ENCODE peak calls at places on chromosomes 12 and 14, in seven cellular contexts. H, N, C, E, T, X and Y are unnamed samples.
A peak's percentile ranks its signal among the peaks of the same experiment; 100 is the strongest.

GRCh38 chr12:130818381-130819247 is 20.4 kb downstream of the STX2 start:
- DNase-seq in H (peak; percentile 94), N (peak; percentile 17), C (peak; percentile 56), E (peak; percentile 52), T (peak; percentile 69), X (peak; percentile 80), Y (no peak)

GRCh38 chr14:53064461-53064860 is 88.7 kb downstream of the DDHD1 start:
- DNase-seq in H (peak; percentile 0), N (no peak), C (no peak), E (no peak), T (no peak), X (no peak), Y (no peak)

GRCh38 chr12:105142259-105142658 is 34.7 kb downstream of the WASHC4 start:
- DNase-seq in H (no peak), N (no peak), C (no peak), E (no peak), T (no peak), X (no peak), Y (no peak)

GRCh38 chr12:60230103-60230502 is 634.3 kb downstream of the SLC16A7 start:
- DNase-seq in H (no peak), N (no peak), C (no peak), E (no peak), T (no peak), X (no peak), Y (no peak)

GRCh38 chr14:70027785-70028428 is 148.7 kb downstream of the SMOC1 start:
- DNase-seq in H (peak; percentile 59), N (peak; percentile 50), C (peak; percentile 63), E (peak; percentile 79), T (peak; percentile 46), X (peak; percentile 88), Y (peak; percentile 34)

GRCh38 chr14:52129733-52130132 is 60.9 kb upstream of the NID2 start:
- DNase-seq in H (no peak), N (no peak), C (no peak), E (no peak), T (no peak), X (no peak), Y (no peak)

GRCh38 chr12:90085491-90086274 is 377.0 kb upstream of the ATP2B1 start:
- DNase-seq in H (no peak), N (no peak), C (no peak), E (no peak), T (no peak), X (no peak), Y (no peak)

GRCh38 chr12:94092516-94093241 is 55.7 kb upstream of the PLXNC1 start:
- DNase-seq in H (no peak), N (peak; percentile 81), C (no peak), E (no peak), T (no peak), X (peak; percentile 74), Y (no peak)

GRCh38 chr14:92348154-92348553 is 25.2 kb downstream of the SLC24A4 start:
- DNase-seq in H (peak; percentile 98), N (no peak), C (no peak), E (no peak), T (no peak), X (no peak), Y (no peak)

GRCh38 chr12:93925585-93925984 is 222.8 kb upstream of the PLXNC1 start:
- DNase-seq in H (no peak), N (no peak), C (no peak), E (no peak), T (no peak), X (no peak), Y (no peak)

GRCh38 chr12:7354521-7354920 is 50.6 kb downstream of the ACSM4 start:
- DNase-seq in H (no peak), N (no peak), C (no peak), E (no peak), T (no peak), X (no peak), Y (no peak)

GRCh38 chr12:45232771-45233372 is 17.0 kb downstream of the ANO6 start:
- DNase-seq in H (peak; percentile 91), N (peak; percentile 96), C (no peak), E (peak; percentile 21), T (no peak), X (no peak), Y (peak; percentile 82)

GRCh38 chr12:31832740-31833540 is 104.1 kb upstream of the AMN1 start:
- DNase-seq in H (no peak), N (no peak), C (no peak), E (peak; percentile 25), T (peak; percentile 21), X (no peak), Y (no peak)

GRCh38 chr12:103840881-103841689 is at the start of gene NT5DC3:
- DNase-seq in H (peak; percentile 97), N (peak; percentile 87), C (peak; percentile 68), E (peak; percentile 91), T (peak; percentile 80), X (peak; percentile 90), Y (peak; percentile 38)

GRCh38 chr12:56645201-56645716 is 525 bp downstream of the ATP5F1B start:
- DNase-seq in H (peak; percentile 53), N (peak; percentile 5), C (no peak), E (peak; percentile 12), T (no peak), X (no peak), Y (no peak)

GRCh38 chr14:63361790-63362189 is 43.1 kb upstream of the GPHB5 start:
- DNase-seq in H (peak; percentile 8), N (no peak), C (no peak), E (no peak), T (no peak), X (no peak), Y (no peak)

GRCh38 chr12:92561543-92561899 is 141.3 kb upstream of the PLEKHG7 start:
- DNase-seq in H (no peak), N (peak; percentile 96), C (no peak), E (peak; percentile 68), T (no peak), X (no peak), Y (no peak)

GRCh38 chr12:123634142-123634561 is 523 bp downstream of the GTF2H3 start:
- DNase-seq in H (no peak), N (no peak), C (no peak), E (no peak), T (no peak), X (no peak), Y (no peak)

GRCh38 chr12:68370006-68370590 is 37.9 kb upstream of the MDM1 start:
- DNase-seq in H (no peak), N (no peak), C (no peak), E (no peak), T (no peak), X (no peak), Y (no peak)

GRCh38 chr12:65740873-65741600 is 83.2 kb upstream of the HMGA2 start:
- DNase-seq in H (peak; percentile 65), N (peak; percentile 92), C (peak; percentile 35), E (peak; percentile 55), T (no peak), X (peak; percentile 90), Y (peak; percentile 100)

GRCh38 chr12:91813701-91814100 is 331.9 kb downstream of the BTG1 start:
- DNase-seq in H (no peak), N (no peak), C (no peak), E (no peak), T (no peak), X (no peak), Y (no peak)

GRCh38 chr14:41022932-41023331 is 583.7 kb upstream of the LRFN5 start:
- DNase-seq in H (no peak), N (peak; percentile 2), C (no peak), E (no peak), T (no peak), X (no peak), Y (no peak)

GRCh38 chr12:67710582-67710981 is 62.0 kb downstream of the DYRK2 start:
- DNase-seq in H (peak; percentile 98), N (no peak), C (no peak), E (peak; percentile 74), T (no peak), X (no peak), Y (no peak)

GRCh38 chr14:99287269-99287942 is 15.4 kb upstream of the BCL11B start:
- DNase-seq in H (no peak), N (no peak), C (no peak), E (no peak), T (no peak), X (no peak), Y (no peak)

GRCh38 chr12:11758838-11759509 is 109.5 kb downstream of the ETV6 start:
- DNase-seq in H (no peak), N (peak; percentile 16), C (no peak), E (no peak), T (no peak), X (no peak), Y (no peak)

GRCh38 chr12:56530390-56531055 is 8.9 kb downstream of the RBMS2 start:
- DNase-seq in H (no peak), N (no peak), C (no peak), E (no peak), T (no peak), X (no peak), Y (no peak)

GRCh38 chr12:11836282-11836963 is 186.9 kb downstream of the ETV6 start:
- DNase-seq in H (peak; percentile 72), N (no peak), C (peak; percentile 24), E (peak; percentile 68), T (no peak), X (no peak), Y (no peak)

GRCh38 chr12:46386877-46387629 is 14.5 kb upstream of the SLC38A2 start:
- DNase-seq in H (no peak), N (peak; percentile 13), C (no peak), E (peak; percentile 66), T (no peak), X (peak; percentile 60), Y (peak; percentile 67)

GRCh38 chr12:110532644-110533043 is 30.5 kb downstream of the RAD9B start:
- DNase-seq in H (no peak), N (no peak), C (no peak), E (no peak), T (no peak), X (no peak), Y (no peak)

GRCh38 chr12:1013618-1014489 is 22.8 kb downstream of the ERC1 start:
- DNase-seq in H (peak; percentile 58), N (peak; percentile 84), C (no peak), E (no peak), T (no peak), X (no peak), Y (peak; percentile 56)

GRCh38 chr14:31414190-31414833 is 6.0 kb downstream of the HEATR5A start:
- DNase-seq in H (no peak), N (no peak), C (no peak), E (no peak), T (no peak), X (no peak), Y (peak; percentile 9)

GRCh38 chr12:119180380-119181040 is 1.8 kb downstream of the HSPB8 start:
- DNase-seq in H (peak; percentile 41), N (peak; percentile 43), C (no peak), E (no peak), T (no peak), X (peak; percentile 69), Y (no peak)

GRCh38 chr12:50059440-50060119 is 2.2 kb downstream of the ASIC1 start:
- DNase-seq in H (no peak), N (no peak), C (peak; percentile 34), E (peak; percentile 1), T (no peak), X (no peak), Y (no peak)

GRCh38 chr12:1812650-1813302 is 7.6 kb upstream of the LRTM2 start:
- DNase-seq in H (no peak), N (no peak), C (no peak), E (peak; percentile 61), T (no peak), X (no peak), Y (no peak)

GRCh38 chr12:116346751-116347150 is 69.3 kb upstream of the MED13L start:
- DNase-seq in H (peak; percentile 49), N (peak; percentile 87), C (no peak), E (no peak), T (no peak), X (no peak), Y (peak; percentile 33)